ENCODE peak calls at places on chromosome X, in ten cellular contexts. O is brain microvascular endothelial cell, D is heart right ventricle, F is left lung, H is GM12878, J is uterus, P is cardiac muscle cell, W is AG04450, I is neural progenitor cell, N is foreskin keratinocyte. E is an unnamed sample.

GRCh38 chrX:108735680-108736508 is 469 bp downstream of the IRS4 start:
- DNase-seq in O (no peak), D (no peak), F (peak; percentile 32), H (no peak), J (no peak), P (peak; percentile 12), W (no peak), I (peak; percentile 49), N (no peak), E (no peak)

GRCh38 chrX:132294776-132295495 is 75.7 kb upstream of the RAP2C start:
- DNase-seq in O (no peak), D (no peak), F (no peak), H (no peak), J (no peak), P (no peak), W (no peak), I (no peak), N (no peak), E (no peak)

GRCh38 chrX:56503941-56504673 is 59.3 kb upstream of the UBQLN2 start:
- DNase-seq in O (no peak), D (no peak), F (no peak), H (no peak), J (no peak), P (no peak), W (no peak), I (no peak), N (peak; percentile 77), E (no peak)

GRCh38 chrX:1902901-1903379 is 288.1 kb downstream of the ASMT start:
- DNase-seq in O (no peak), D (no peak), F (no peak), H (no peak), J (no peak), P (no peak), W (no peak), I (no peak), N (no peak), E (no peak)

GRCh38 chrX:19794690-19795089 is 92.7 kb downstream of the SH3KBP1 start:
- DNase-seq in O (no peak), D (no peak), F (no peak), H (no peak), J (no peak), P (no peak), W (no peak), I (no peak), N (no peak), E (no peak)

GRCh38 chrX:86171366-86171765 is 23.1 kb downstream of the DACH2 start:
- DNase-seq in O (peak; percentile 35), D (no peak), F (no peak), H (no peak), J (no peak), P (peak; percentile 7), W (no peak), I (peak; percentile 48), N (no peak), E (no peak)

GRCh38 chrX:50971390-50971789 is 60.9 kb downstream of the BMP15 start:
- DNase-seq in O (no peak), D (no peak), F (no peak), H (no peak), J (no peak), P (peak; percentile 29), W (no peak), I (no peak), N (no peak), E (no peak)

GRCh38 chrX:3175659-3176438 is 134.6 kb downstream of the ARSF start:
- DNase-seq in O (no peak), D (no peak), F (no peak), H (no peak), J (no peak), P (peak; percentile 50), W (no peak), I (no peak), N (peak; percentile 13), E (no peak)

GRCh38 chrX:47991263-47992092 is 12.3 kb downstream of the ZNF182 start:
- DNase-seq in O (peak; percentile 25), D (no peak), F (no peak), H (no peak), J (no peak), P (peak; percentile 67), W (no peak), I (no peak), N (peak; percentile 71), E (no peak)

GRCh38 chrX:53666171-53666570 is 20.3 kb downstream of the HUWE1 start:
- DNase-seq in O (no peak), D (no peak), F (no peak), H (no peak), J (no peak), P (no peak), W (no peak), I (no peak), N (no peak), E (no peak)

GRCh38 chrX:103356897-103357296 is 591 bp downstream of the TCEAL9 start:
- DNase-seq in O (no peak), D (peak; percentile 20), F (no peak), H (no peak), J (peak; percentile 33), P (peak; percentile 28), W (no peak), I (peak; percentile 31), N (no peak), E (peak; percentile 33)

GRCh38 chrX:150790021-150790420 is 96.8 kb downstream of the MTMR1 start:
- DNase-seq in O (no peak), D (no peak), F (no peak), H (no peak), J (no peak), P (no peak), W (no peak), I (no peak), N (no peak), E (no peak)

GRCh38 chrX:153973127-153974002 is 811 bp downstream of the TMEM187 start:
- DNase-seq in O (no peak), D (no peak), F (peak; percentile 28), H (no peak), J (no peak), P (no peak), W (no peak), I (no peak), N (no peak), E (no peak)

GRCh38 chrX:19875051-19875432 is 12.4 kb downstream of the SH3KBP1 start:
- DNase-seq in O (no peak), D (no peak), F (no peak), H (no peak), J (no peak), P (no peak), W (no peak), I (no peak), N (no peak), E (no peak)

GRCh38 chrX:40331766-40332165 is 234.0 kb upstream of the BCOR start:
- DNase-seq in O (no peak), D (no peak), F (no peak), H (no peak), J (no peak), P (no peak), W (no peak), I (no peak), N (no peak), E (no peak)

GRCh38 chrX:151852294-151852693 is 60.4 kb upstream of the MAGEA4 start:
- DNase-seq in O (no peak), D (no peak), F (no peak), H (no peak), J (no peak), P (no peak), W (no peak), I (no peak), N (no peak), E (no peak)

DNA sequence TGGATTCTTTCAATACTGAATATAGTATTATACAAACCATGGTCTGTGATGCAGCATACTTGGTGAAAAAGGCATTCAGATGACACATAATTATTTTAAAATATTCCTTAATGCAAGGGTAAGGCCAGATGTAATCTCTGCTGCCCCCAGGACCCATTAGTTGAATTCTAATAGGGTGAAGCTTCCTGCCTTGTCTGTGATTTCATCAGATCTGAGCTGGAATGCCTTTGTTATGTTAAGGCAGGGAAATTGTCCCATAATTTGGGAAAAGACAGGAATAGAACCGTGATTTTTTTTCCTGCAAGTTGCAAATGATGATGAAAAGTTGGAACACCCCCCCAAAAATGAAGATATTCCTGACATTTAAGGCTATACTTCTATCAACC is 26.2 kb downstream of the ZRSR2 start:
- DNase-seq in O (no peak), D (no peak), F (no peak), H (no peak), J (no peak), P (no peak), W (no peak), I (no peak), N (no peak), E (no peak)
- H3K27ac ChIP-seq in O (no peak overlapping the region), D (no peak overlapping the region), F (peak overlapping the region; percentile 33), H (no peak overlapping the region), J (no peak overlapping the region), P (peak overlapping the region; percentile 76), W (no peak overlapping the region), I (no peak overlapping the region), N (no peak overlapping the region), E (peak overlapping the region; percentile 48)

DNA sequence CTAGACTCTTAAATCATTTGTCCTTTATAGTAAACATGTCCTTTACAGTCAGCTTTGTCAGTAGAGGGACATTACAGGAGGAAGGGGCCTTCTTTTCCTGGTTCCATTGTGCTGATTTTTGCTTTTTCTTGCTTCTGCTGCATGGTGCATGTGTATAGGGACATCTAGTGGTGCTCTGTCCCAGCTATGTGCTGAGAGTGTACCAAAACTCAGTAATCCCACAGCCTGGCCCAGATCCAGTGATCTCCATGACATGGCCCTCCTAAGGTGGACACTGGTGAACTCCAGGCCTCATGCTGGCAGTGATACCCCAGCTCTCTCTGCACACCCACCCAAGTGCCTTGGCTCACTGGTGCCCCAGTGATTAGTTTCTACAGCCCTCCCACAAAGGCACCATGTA is 45.2 kb downstream of the MAGEB17 start:
- DNase-seq in O (peak; percentile 32), D (no peak), F (no peak), H (no peak), J (no peak), P (peak; percentile 36), W (no peak), I (peak; percentile 54), N (no peak), E (no peak)
- TF ChIP-seq CTCF in O (peak; percentile 62), D (no peak), F (no peak), H (peak; percentile 45), J (no peak), P (peak; percentile 45), W (peak; percentile 31), I (peak; percentile 54), N (peak; percentile 39), E (no peak)

DNA sequence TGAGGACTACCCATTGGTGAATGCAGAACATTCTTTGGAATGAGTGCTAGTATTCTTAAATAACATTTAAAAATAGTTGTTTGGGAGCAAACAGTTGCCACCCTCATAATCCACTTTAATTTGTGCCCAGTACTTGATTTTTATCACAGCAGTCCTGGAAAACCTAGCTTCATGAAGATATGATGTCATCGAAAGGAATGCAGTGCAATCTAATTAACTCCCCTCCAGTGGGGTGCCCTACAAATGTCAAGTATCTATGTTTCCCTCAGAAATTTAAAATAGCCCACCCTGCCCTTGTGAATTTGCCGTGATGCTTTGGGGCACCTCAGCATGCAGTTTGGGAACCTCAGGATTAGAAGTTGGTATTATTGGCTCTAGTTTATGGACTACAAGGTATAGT is 5.4 kb downstream of the RAB9A start:
- DNase-seq in O (no peak), D (no peak), F (no peak), H (no peak), J (no peak), P (no peak), W (no peak), I (no peak), N (no peak), E (no peak)
- H3K27ac ChIP-seq in O (no peak overlapping the region), D (no peak overlapping the region), F (no peak overlapping the region), H (peak overlapping the region; percentile 69), J (peak overlapping the region; percentile 21), P (no peak overlapping the region), W (no peak overlapping the region), I (no peak overlapping the region), N (no peak overlapping the region), E (no peak overlapping the region)

GRCh38 chrX:20967725-20968124 is 406.5 kb upstream of the CNKSR2 start:
- DNase-seq in O (no peak), D (no peak), F (no peak), H (no peak), J (no peak), P (no peak), W (no peak), I (no peak), N (no peak), E (no peak)
- TF ChIP-seq CTCF in O (no peak), D (no peak), F (no peak), H (no peak), J (no peak), P (no peak), W (no peak), I (no peak), N (no peak), E (no peak)